ENCODE peak calls at places on chromosomes 6 and 20, in four cellular contexts. J is stimulated activated naive CD8-positive, alpha-beta T cell treated with anti-CD3 and anti-CD28 coated beads, Interleukin-15, amount 100 ng/mL, for 72 hours; T is T-cell; K is naive thymus-derived CD4-positive, alpha-beta T cell. B is an unnamed sample.

GRCh38 chr6:1669996-1670395 is 60.3 kb downstream of the FOXC1 start:
- ATAC-seq in T (no peak), K (no peak), J (no peak), B (no peak)

GRCh38 chr6:93731306-93731705 is 311.9 kb upstream of the EPHA7 start:
- ATAC-seq in T (no peak), J (no peak), K (no peak), B (no peak)

GRCh38 chr20:35174458-35175216 is 2.8 kb downstream of the PROCR start:
- ATAC-seq in J (no peak), K (no peak), T (no peak), B (no peak)

GRCh38 chr20:33658510-33658909 is 3.6 kb upstream of the C20orf144 start:
- ATAC-seq in K (no peak), T (no peak), J (no peak), B (no peak)

GRCh38 chr20:23224806-23225205 is 125.8 kb upstream of the NXT1 start:
- ATAC-seq in J (no peak), T (no peak), K (no peak), B (no peak)

GRCh38 chr20:50551288-50551687 is 41.1 kb downstream of the PTPN1 start:
- ATAC-seq in K (no peak), J (peak; percentile 90), T (no peak), B (peak; percentile 86)

GRCh38 chr20:58429303-58429702 is 40.3 kb downstream of the VAPB start:
- ATAC-seq in J (no peak), K (no peak), T (no peak), B (no peak)

GRCh38 chr6:158383542-158383941 is 71.3 kb downstream of the TULP4 start:
- ATAC-seq in K (no peak), T (no peak), J (no peak), B (no peak)

GRCh38 chr20:10718671-10719070 is 44.9 kb upstream of the JAG1 start:
- ATAC-seq in T (no peak), J (no peak), K (no peak), B (no peak)

GRCh38 chr6:13194852-13195251 is 133.5 kb downstream of the TBC1D7 start:
- ATAC-seq in K (peak; percentile 41), J (peak; percentile 37), T (no peak), B (no peak)

GRCh38 chr6:111712398-111712797 is 106.7 kb upstream of the TRAF3IP2 start:
- ATAC-seq in T (no peak), K (peak; percentile 41), J (no peak), B (no peak)

B was measured in activated T-helper 17 cell treated with anti-CD3 and anti-CD28 coated beads, Interleukin-2, amount 50 U/mL, for 72 hours.